ENCODE peak calls at places on chromosome 4, in four cellular contexts. F, Y, U and J are unnamed samples.

GRCh38 chr4:152515678-152516077 is 20.2 kb downstream of the FBXW7 start:
- ATAC-seq in F (no peak), U (no peak), Y (no peak), J (peak; percentile 29)

GRCh38 chr4:186809070-186809469 is 85.4 kb upstream of the FAT1 start:
- ATAC-seq in F (no peak), Y (no peak), U (no peak), J (no peak)

GRCh38 chr4:168501407-168501806 is 4.6 kb downstream of the PALLD start:
- ATAC-seq in U (no peak), Y (no peak), F (no peak), J (peak; percentile 82)

GRCh38 chr4:8199594-8200301 is 658 bp downstream of the SH3TC1 start:
- ATAC-seq in Y (peak; percentile 20), F (no peak), U (no peak), J (peak; percentile 13)

GRCh38 chr4:38413524-38414341 is 250.3 kb upstream of the KLF3 start:
- ATAC-seq in Y (no peak), U (no peak), F (no peak), J (no peak)

GRCh38 chr4:6693274-6694176 is at the start of gene S100P:
- ATAC-seq in U (no peak), Y (no peak), F (no peak), J (peak; percentile 71)

GRCh38 chr4:158995040-158995439 is 107.8 kb upstream of the RAPGEF2 start:
- ATAC-seq in Y (no peak), U (no peak), F (no peak), J (no peak)

GRCh38 chr4:186021461-186022167 is 47.3 kb upstream of the TLR3 start:
- ATAC-seq in U (peak; percentile 77), F (no peak), Y (peak; percentile 64), J (no peak)

GRCh38 chr4:148315049-148315448 is 127.2 kb downstream of the NR3C2 start:
- ATAC-seq in Y (no peak), U (no peak), F (peak; percentile 70), J (no peak)

GRCh38 chr4:138182838-138183426 is 59.2 kb downstream of the SLC7A11 start:
- ATAC-seq in F (peak; percentile 64), U (peak; percentile 49), Y (peak; percentile 61), J (peak; percentile 60)

GRCh38 chr4:136634121-136634520 is 898.2 kb downstream of the PCDH18 start:
- ATAC-seq in U (no peak), Y (peak; percentile 19), F (no peak), J (no peak)

GRCh38 chr4:41505161-41505653 is 32.8 kb upstream of the LIMCH1 start:
- ATAC-seq in U (peak; percentile 83), F (peak; percentile 36), Y (no peak), J (no peak)

GRCh38 chr4:38889143-38889542 is 21.5 kb downstream of the FAM114A1 start:
- ATAC-seq in F (no peak), U (no peak), Y (peak; percentile 85), J (peak; percentile 67)

GRCh38 chr4:92111493-92111892 is 192.3 kb upstream of the GRID2 start:
- ATAC-seq in U (no peak), F (no peak), Y (no peak), J (no peak)

GRCh38 chr4:25951390-25951952 is 37.5 kb downstream of the SMIM20 start:
- ATAC-seq in Y (no peak), F (no peak), U (no peak), J (no peak)

GRCh38 chr4:55547461-55547770 is 707 bp upstream of the CLOCK start:
- ATAC-seq in Y (no peak), U (no peak), F (no peak), J (no peak)

GRCh38 chr4:101280866-101281600 is 66.3 kb downstream of the PPP3CA start:
- ATAC-seq in U (no peak), Y (no peak), F (no peak), J (no peak)

GRCh38 chr4:36388710-36389109 is 107.3 kb downstream of the DTHD1 start:
- ATAC-seq in F (no peak), U (no peak), Y (no peak), J (no peak)

GRCh38 chr4:101037938-101038413 is 309.4 kb downstream of the PPP3CA start:
- ATAC-seq in F (no peak), U (peak; percentile 94), Y (peak; percentile 35), J (no peak)

GRCh38 chr4:1239141-1239948 is 9.6 kb downstream of the CTBP1 start:
- ATAC-seq in F (peak; percentile 59), Y (peak; percentile 15), U (peak; percentile 17), J (peak; percentile 10)

GRCh38 chr4:40247350-40247749 is 50.5 kb downstream of the RHOH start:
- ATAC-seq in Y (peak; percentile 44), F (no peak), U (no peak), J (peak; percentile 31)

GRCh38 chr4:175431635-175432034 is 380.4 kb downstream of the GPM6A start:
- ATAC-seq in Y (no peak), F (no peak), U (no peak), J (no peak)

GRCh38 chr4:163237856-163238255 is 71.2 kb upstream of the NAF1 start:
- ATAC-seq in U (no peak), Y (no peak), F (no peak), J (no peak)

GRCh38 chr4:102543030-102543505 is 41.9 kb downstream of the NFKB1 start:
- ATAC-seq in Y (peak; percentile 80), F (no peak), U (peak; percentile 42), J (peak; percentile 86)

GRCh38 chr4:56658410-56659003 is 22.6 kb downstream of the HOPX start:
- ATAC-seq in U (no peak), F (no peak), Y (no peak), J (no peak)

GRCh38 chr4:163527172-163527571 is 32.7 kb downstream of the TMA16 start:
- ATAC-seq in F (no peak), Y (no peak), U (no peak), J (no peak)

GRCh38 chr4:95548738-95549245 is at the start of gene UNC5C:
- ATAC-seq in Y (peak; percentile 24), U (peak; percentile 88), F (peak; percentile 33), J (peak; percentile 18)

GRCh38 chr4:25861951-25862410 is 807 bp downstream of the SEL1L3 start:
- ATAC-seq in Y (peak; percentile 10), U (peak; percentile 33), F (no peak), J (no peak)

GRCh38 chr4:21992330-21992729 is 43.8 kb upstream of the KCNIP4 start:
- ATAC-seq in Y (no peak), U (no peak), F (no peak), J (no peak)

GRCh38 chr4:86496094-86497060 is 97.7 kb upstream of the PTPN13 start:
- ATAC-seq in Y (peak; percentile 23), U (no peak), F (no peak), J (peak; percentile 38)

GRCh38 chr4:156971168-156971601 is 414 bp downstream of the PDGFC start:
- ATAC-seq in Y (no peak), F (peak; percentile 38), U (peak; percentile 6), J (peak; percentile 24)

GRCh38 chr4:67721770-67722597 is 21.0 kb upstream of the UBA6 start:
- ATAC-seq in Y (no peak), U (no peak), F (no peak), J (peak; percentile 78)

GRCh38 chr4:147828361-147828760 is 96.5 kb downstream of the ARHGAP10 start:
- ATAC-seq in U (no peak), F (peak; percentile 11), Y (no peak), J (no peak)

GRCh38 chr4:104942990-104943758 is 203.5 kb upstream of the TET2 start:
- ATAC-seq in Y (peak; percentile 95), F (no peak), U (no peak), J (peak; percentile 48)

GRCh38 chr4:79682161-79682560 is 274.1 kb upstream of the GK2 start:
- ATAC-seq in F (no peak), Y (no peak), U (no peak), J (no peak)

GRCh38 chr4:41204400-41204978 is 9.9 kb downstream of the APBB2 start:
- ATAC-seq in F (peak; percentile 37), U (peak; percentile 69), Y (no peak), J (peak; percentile 41)

GRCh38 chr4:88645994-88646393 is 51.6 kb downstream of the NAP1L5 start:
- ATAC-seq in U (no peak), Y (no peak), F (no peak), J (no peak)

GRCh38 chr4:117420966-117421365 is 335.6 kb upstream of the TRAM1L1 start:
- ATAC-seq in U (no peak), F (no peak), Y (no peak), J (no peak)

GRCh38 chr4:180101348-180102083 is 2141.7 kb upstream of the TENM3 start:
- ATAC-seq in U (no peak), F (no peak), Y (no peak), J (no peak)

GRCh38 chr4:137749466-137749865 is 217.2 kb upstream of the PCDH18 start:
- ATAC-seq in Y (no peak), U (no peak), F (no peak), J (no peak)